ENCODE peak calls at places on chromosomes 6 and 20, in nine cellular contexts. C, J, M, N, Q, O, B, F and T are unnamed samples.

GRCh38 chr6:133567656-133568055 is 321.3 kb upstream of the TCF21 start:
- DNase-seq in N (no peak), C (no peak), B (no peak), F (no peak), J (no peak), O (no peak), Q (no peak), M (no peak), T (no peak)

GRCh38 chr6:25971187-25971811 is 8.7 kb downstream of the TRIM38 start:
- DNase-seq in B (no peak), Q (no peak), M (no peak), F (no peak), N (no peak), C (no peak), O (peak), J (no peak), T (peak)

GRCh38 chr6:111837641-111838500 is 35.4 kb downstream of the FYN start:
- DNase-seq in Q (no peak), M (no peak), B (no peak), N (no peak), J (no peak), F (no peak), O (no peak), C (peak), T (no peak)

GRCh38 chr6:45728674-45729073 is 287.0 kb downstream of the CLIC5 start:
- DNase-seq in O (peak), Q (no peak), J (no peak), B (no peak), C (no peak), M (no peak), F (no peak), N (peak), T (peak)

GRCh38 chr6:104541411-104541810 is 318.3 kb downstream of the HACE1 start:
- DNase-seq in J (no peak), O (no peak), F (no peak), Q (no peak), N (no peak), B (no peak), M (no peak), C (no peak), T (no peak)

GRCh38 chr6:24140572-24140971 is 14.6 kb downstream of the NRSN1 start:
- DNase-seq in Q (no peak), B (no peak), N (no peak), O (no peak), M (no peak), J (no peak), F (no peak), C (no peak), T (no peak)

GRCh38 chr6:99269207-99269606 is 80.3 kb downstream of the FAXC start:
- DNase-seq in J (no peak), M (no peak), Q (no peak), O (no peak), B (no peak), N (no peak), C (no peak), F (no peak), T (no peak)

GRCh38 chr6:22078802-22079545 is 217.9 kb downstream of the PRL start:
- DNase-seq in C (no peak), M (peak), O (peak), F (no peak), J (no peak), Q (no peak), N (no peak), B (no peak), T (no peak)

GRCh38 chr6:70538364-70538763 is 28.4 kb upstream of the SDHAF4 start:
- DNase-seq in F (no peak), O (no peak), C (no peak), J (no peak), N (no peak), B (no peak), M (no peak), Q (peak), T (no peak)

GRCh38 chr6:158522616-158523015 is 37.3 kb upstream of the TMEM181 start:
- DNase-seq in N (no peak), O (no peak), B (no peak), F (no peak), M (no peak), C (no peak), J (no peak), Q (no peak), T (no peak)

GRCh38 chr6:109023348-109023925 is 71.2 kb downstream of the SESN1 start:
- DNase-seq in J (no peak), N (no peak), Q (no peak), O (no peak), C (no peak), M (no peak), F (no peak), B (no peak), T (no peak)

GRCh38 chr6:112221561-112221960 is 32.8 kb downstream of the LAMA4 start:
- DNase-seq in F (no peak), Q (no peak), N (no peak), J (no peak), B (no peak), M (no peak), C (no peak), O (peak), T (no peak)

GRCh38 chr20:50610212-50610718 is 81.1 kb downstream of the RIPOR3 start:
- DNase-seq in F (no peak), B (no peak), Q (no peak), J (no peak), M (no peak), N (peak), C (no peak), O (no peak), T (no peak)

GRCh38 chr6:54266400-54266923 is 41.8 kb upstream of the TINAG start:
- DNase-seq in J (no peak), C (no peak), N (no peak), B (no peak), M (no peak), Q (no peak), F (no peak), O (no peak), T (no peak)

GRCh38 chr6:12138377-12138776 is 126.3 kb downstream of the HIVEP1 start:
- DNase-seq in C (no peak), J (peak), B (no peak), O (no peak), M (no peak), N (no peak), F (no peak), Q (no peak), T (no peak)

GRCh38 chr6:158448856-158449255 is 111.0 kb upstream of the TMEM181 start:
- DNase-seq in N (no peak), M (no peak), B (peak), Q (no peak), F (no peak), J (no peak), C (no peak), O (no peak), T (no peak)

GRCh38 chr20:63737940-63738686 is 1.5 kb upstream of the SLC2A4RG start:
- DNase-seq in O (no peak), N (peak), M (no peak), Q (no peak), F (peak), C (no peak), B (no peak), J (no peak), T (no peak)

GRCh38 chr6:30063315-30063714 is 2.2 kb downstream of the POLR1H start:
- DNase-seq in Q (no peak), O (no peak), C (no peak), M (no peak), F (no peak), N (no peak), J (no peak), B (no peak), T (no peak)

GRCh38 chr6:139231206-139231605 is 60.6 kb downstream of the TXLNB start:
- DNase-seq in F (no peak), J (no peak), C (no peak), N (no peak), M (no peak), B (no peak), Q (no peak), O (no peak), T (no peak)

GRCh38 chr6:140857734-140858380 is 1274.9 kb upstream of the GJE1 start:
- DNase-seq in N (no peak), F (no peak), O (peak), B (peak), J (no peak), M (peak), Q (no peak), C (no peak), T (peak)

GRCh38 chr20:36526521-36527011 is 14.8 kb upstream of the MYL9 start:
- DNase-seq in F (no peak), J (no peak), B (peak), Q (no peak), M (no peak), N (no peak), O (no peak), C (no peak), T (no peak)

GRCh38 chr20:33162753-33163152 is 5.2 kb upstream of the BPIFA2 start:
- DNase-seq in C (no peak), F (no peak), J (no peak), Q (no peak), N (peak), B (no peak), O (no peak), M (no peak), T (no peak)

GRCh38 chr20:1623501-1624250 is 3.9 kb upstream of the SIRPB1 start:
- DNase-seq in N (no peak), M (no peak), O (no peak), F (no peak), Q (no peak), J (no peak), C (no peak), B (no peak), T (no peak)

GRCh38 chr6:51598171-51598570 is 489.2 kb downstream of the PKHD1 start:
- DNase-seq in N (no peak), J (no peak), Q (no peak), B (no peak), O (no peak), M (no peak), F (peak), C (no peak), T (no peak)

GRCh38 chr6:43706788-43707187 is 19.2 kb upstream of the MRPS18A start:
- DNase-seq in C (no peak), N (peak), Q (no peak), B (no peak), O (peak), J (no peak), F (no peak), M (no peak), T (no peak)

GRCh38 chr20:63736893-63737689 is 627 bp downstream of the LIME1 start:
- DNase-seq in C (peak), O (no peak), F (peak), Q (no peak), B (no peak), J (peak), M (no peak), N (peak), T (no peak)

GRCh38 chr20:58331961-58332551 is 22.5 kb downstream of the RAB22A start:
- DNase-seq in J (no peak), Q (no peak), F (no peak), B (no peak), O (no peak), N (no peak), C (no peak), M (no peak), T (no peak)